ENCODE peak calls at places on chromosomes 11 and 22, in eight cellular contexts. E is stimulated activated CD8-positive, alpha-beta memory T cell treated with anti-CD3 and anti-CD28 coated beads, Interleukin-12 subunit alpha, Interleukin-12 subunit beta, amount 100 ng/mL, for 4 hours; A is stimulated activated CD4-positive, alpha-beta T cell treated with anti-CD3 and anti-CD28 coated beads, Interleukin-15, amount 100 ng/mL, for 24 hours; X is effector memory CD8-positive, alpha-beta T cell; V is ovary; Y is GM04504; R is SJSA1; U is AG10803. C is an unnamed sample.

GRCh38 chr11:45606514-45607024 is 58.9 kb downstream of the CHST1 start:
- DNase-seq in V (no peak), A (peak), R (peak), E (no peak), Y (no peak), U (no peak), X (no peak), C (no peak)

GRCh38 chr22:45552580-45553332 is 50.1 kb downstream of the FBLN1 start:
- DNase-seq in E (no peak), Y (peak), X (no peak), U (peak), R (peak), A (no peak), V (peak), C (no peak)

GRCh38 chr11:3129591-3130268 is 35.4 kb downstream of the OSBPL5 start:
- DNase-seq in X (no peak), U (no peak), Y (no peak), V (peak), A (no peak), E (no peak), R (no peak), C (no peak)

GRCh38 chr11:31240340-31240904 is 129.1 kb downstream of the DCDC1 start:
- DNase-seq in A (peak), R (no peak), U (peak), X (no peak), V (no peak), Y (no peak), E (no peak), C (peak)

GRCh38 chr11:65210361-65210731 is 28.6 kb downstream of the CAPN1 start:
- DNase-seq in V (no peak), X (no peak), U (no peak), E (no peak), A (no peak), R (no peak), Y (no peak), C (no peak)

GRCh38 chr11:125463590-125464265 is 32.3 kb downstream of the FEZ1 start:
- DNase-seq in U (peak), Y (no peak), E (no peak), X (no peak), R (no peak), V (no peak), A (no peak), C (no peak)

GRCh38 chr22:19419086-19419463 is 12.5 kb downstream of the HIRA start:
- DNase-seq in R (no peak), V (no peak), A (no peak), E (no peak), X (no peak), Y (no peak), U (no peak), C (no peak)

GRCh38 chr11:14541180-14541579 is 21.0 kb upstream of the PSMA1 start:
- DNase-seq in Y (no peak), V (peak), R (no peak), E (no peak), U (no peak), X (no peak), A (no peak), C (no peak)

GRCh38 chr11:80898910-80899309 is 1458.1 kb upstream of the TENM4 start:
- DNase-seq in V (no peak), U (no peak), R (no peak), Y (no peak), A (no peak), E (no peak), X (no peak), C (no peak)

GRCh38 chr22:41445171-41446056 is 1.2 kb downstream of the TOB2 start:
- DNase-seq in V (no peak), Y (no peak), A (peak), R (no peak), U (no peak), E (peak), X (no peak), C (peak)

GRCh38 chr11:38481391-38481790 is 1883.4 kb upstream of the RAG2 start:
- DNase-seq in E (no peak), Y (no peak), R (no peak), U (no peak), V (no peak), A (no peak), X (no peak), C (no peak)

GRCh38 chr22:28813772-28814518 is 13.6 kb upstream of the XBP1 start:
- DNase-seq in R (no peak), Y (no peak), E (no peak), X (no peak), A (no peak), V (no peak), U (no peak), C (no peak)

GRCh38 chr22:19898831-19899567 is 42.6 kb upstream of the COMT start:
- DNase-seq in A (no peak), U (no peak), R (no peak), X (no peak), Y (no peak), E (no peak), V (no peak), C (no peak)

GRCh38 chr22:45516163-45516562 is 13.5 kb downstream of the FBLN1 start:
- DNase-seq in A (no peak), V (no peak), E (no peak), X (no peak), U (no peak), Y (no peak), R (no peak), C (no peak)

GRCh38 chr11:70732493-70733206 is 334.3 kb downstream of the CTTN start:
- DNase-seq in V (no peak), A (no peak), R (no peak), E (no peak), U (no peak), X (no peak), Y (no peak), C (no peak)

GRCh38 chr11:44740967-44741366 is 14.2 kb downstream of the TSPAN18 start:
- DNase-seq in X (no peak), A (no peak), U (no peak), Y (no peak), V (no peak), E (no peak), R (no peak), C (no peak)

GRCh38 chr11:96464695-96465307 is 75.0 kb downstream of the JRKL start:
- DNase-seq in R (no peak), X (no peak), A (no peak), E (no peak), U (peak), Y (peak), V (no peak), C (no peak)

GRCh38 chr11:133928628-133929059 is 28.1 kb downstream of the IGSF9B start:
- DNase-seq in V (no peak), X (no peak), A (peak), R (no peak), U (peak), Y (no peak), E (no peak), C (peak)

GRCh38 chr11:22787565-22788162 is 41.9 kb downstream of the SVIP start:
- DNase-seq in E (no peak), Y (peak), A (peak), R (no peak), V (no peak), X (peak), U (peak), C (peak)